ENCODE peak calls at places on chromosomes 7 and 10, in five cellular contexts. C is HCT116; Y is upper lobe of right lung; J is CD8-positive, alpha-beta T cell; E is CD4-positive, CD25-positive, alpha-beta regulatory T cell. H is an unnamed sample.

GRCh38 chr7:106485031-106485551 is 175.9 kb downstream of the CCDC71L start:
- DNase-seq in J (no peak), E (no peak), C (no peak), Y (no peak), H (no peak)

GRCh38 chr7:131722371-131722770 is 165.9 kb upstream of the PODXL start:
- DNase-seq in Y (no peak), J (no peak), E (no peak), C (no peak), H (no peak)

GRCh38 chr10:91034042-91034441 is 113.2 kb upstream of the ANKRD1 start:
- DNase-seq in E (peak), Y (no peak), J (peak), C (no peak), H (no peak)

GRCh38 chr7:105838273-105839141 is 37.9 kb downstream of the ATXN7L1 start:
- DNase-seq in Y (peak), C (no peak), J (no peak), E (no peak), H (no peak)

GRCh38 chr10:132545659-132546367 is 8.2 kb downstream of the INPP5A start:
- DNase-seq in E (no peak), Y (no peak), J (no peak), C (no peak), H (peak)

GRCh38 chr10:132353456-132354355 is 21.7 kb downstream of the LRRC27 start:
- DNase-seq in Y (peak), C (no peak), E (no peak), J (no peak), H (peak)

GRCh38 chr7:110157631-110158362 is 933.1 kb upstream of the LRRN3 start:
- DNase-seq in Y (no peak), J (no peak), E (no peak), C (no peak), H (no peak)

GRCh38 chr10:72074413-72075183 is 13.8 kb downstream of the SPOCK2 start:
- DNase-seq in Y (peak), E (no peak), C (no peak), J (no peak), H (no peak)

GRCh38 chr7:34596887-34597286 is 61.1 kb upstream of the NPSR1 start:
- DNase-seq in E (no peak), C (peak), J (no peak), Y (no peak), H (no peak)

GRCh38 chr10:115402690-115403089 is 309.5 kb downstream of the ATRNL1 start:
- DNase-seq in Y (no peak), C (no peak), E (no peak), J (no peak), H (no peak)

GRCh38 chr7:64581929-64582894 is 19.3 kb upstream of the ZNF680 start:
- DNase-seq in C (no peak), Y (no peak), J (no peak), E (no peak), H (no peak)

GRCh38 chr10:80429521-80429966 is 21.2 kb downstream of the PRXL2A start:
- DNase-seq in J (no peak), Y (peak), E (no peak), C (peak), H (peak)

GRCh38 chr7:114428211-114428610 is 13.6 kb downstream of the FOXP2 start:
- DNase-seq in Y (no peak), C (no peak), J (no peak), E (no peak), H (no peak)

GRCh38 chr10:14389981-14390590 is 59.4 kb upstream of the FRMD4A start:
- DNase-seq in Y (no peak), C (no peak), E (peak), J (no peak), H (no peak)

GRCh38 chr10:125016611-125017202 is 74.8 kb downstream of the ZRANB1 start:
- DNase-seq in Y (no peak), J (no peak), E (no peak), C (no peak), H (peak)

GRCh38 chr7:30815016-30815854 is 44.0 kb downstream of the MINDY4 start:
- DNase-seq in C (no peak), E (no peak), Y (no peak), J (no peak), H (no peak)

GRCh38 chr7:30813466-30813865 is 42.2 kb downstream of the MINDY4 start:
- DNase-seq in Y (no peak), C (no peak), J (no peak), E (no peak), H (no peak)

GRCh38 chr7:30817060-30817770 is 46.0 kb downstream of the MINDY4 start:
- DNase-seq in Y (no peak), J (no peak), E (no peak), C (no peak), H (no peak)

GRCh38 chr7:30812676-30813075 is 41.5 kb downstream of the MINDY4 start:
- DNase-seq in J (no peak), C (no peak), Y (no peak), E (no peak), H (no peak)

DNA sequence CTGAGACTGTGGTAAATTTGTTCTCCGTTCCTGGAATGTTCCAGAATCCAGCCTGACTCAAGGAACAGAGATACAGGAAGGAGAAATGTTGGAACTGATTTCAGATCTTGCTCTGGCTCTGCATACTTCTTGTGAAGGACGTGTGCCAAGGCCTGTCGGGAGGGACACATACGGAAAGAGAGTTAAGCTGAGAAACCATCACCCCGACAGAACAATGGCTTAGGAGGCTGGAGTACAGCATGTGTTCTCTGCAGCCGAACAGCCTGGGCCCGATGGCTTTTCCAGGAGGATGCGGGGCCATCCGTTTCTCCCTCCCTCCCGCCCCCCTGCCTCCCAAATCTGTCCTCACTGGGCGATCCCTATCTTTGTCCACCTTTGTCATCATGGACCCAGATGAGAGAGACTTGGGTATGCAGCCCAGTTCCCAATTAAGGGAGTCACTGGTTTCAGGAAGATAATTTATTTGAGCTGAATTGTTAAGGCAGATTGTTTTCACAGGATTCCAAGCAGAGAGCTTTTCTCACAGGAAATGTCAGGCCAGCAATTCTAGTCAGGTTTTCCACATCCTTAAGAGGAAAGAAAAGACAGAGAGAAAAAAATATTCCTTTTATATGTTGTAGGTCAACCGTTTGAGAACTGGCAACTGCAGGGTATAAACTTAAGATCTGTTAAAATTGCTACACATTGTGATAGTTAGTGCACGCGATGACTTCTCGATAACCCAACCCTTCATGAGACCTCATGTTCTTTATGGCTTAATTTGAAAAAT is 45.3 kb downstream of the MINDY4 start:
- DNase-seq in Y (no peak), E (no peak), J (no peak), C (no peak), H (no peak)
- H3K27ac ChIP-seq in Y (peak), E (no peak), J (no peak), C (no peak), H (no peak)

DNA sequence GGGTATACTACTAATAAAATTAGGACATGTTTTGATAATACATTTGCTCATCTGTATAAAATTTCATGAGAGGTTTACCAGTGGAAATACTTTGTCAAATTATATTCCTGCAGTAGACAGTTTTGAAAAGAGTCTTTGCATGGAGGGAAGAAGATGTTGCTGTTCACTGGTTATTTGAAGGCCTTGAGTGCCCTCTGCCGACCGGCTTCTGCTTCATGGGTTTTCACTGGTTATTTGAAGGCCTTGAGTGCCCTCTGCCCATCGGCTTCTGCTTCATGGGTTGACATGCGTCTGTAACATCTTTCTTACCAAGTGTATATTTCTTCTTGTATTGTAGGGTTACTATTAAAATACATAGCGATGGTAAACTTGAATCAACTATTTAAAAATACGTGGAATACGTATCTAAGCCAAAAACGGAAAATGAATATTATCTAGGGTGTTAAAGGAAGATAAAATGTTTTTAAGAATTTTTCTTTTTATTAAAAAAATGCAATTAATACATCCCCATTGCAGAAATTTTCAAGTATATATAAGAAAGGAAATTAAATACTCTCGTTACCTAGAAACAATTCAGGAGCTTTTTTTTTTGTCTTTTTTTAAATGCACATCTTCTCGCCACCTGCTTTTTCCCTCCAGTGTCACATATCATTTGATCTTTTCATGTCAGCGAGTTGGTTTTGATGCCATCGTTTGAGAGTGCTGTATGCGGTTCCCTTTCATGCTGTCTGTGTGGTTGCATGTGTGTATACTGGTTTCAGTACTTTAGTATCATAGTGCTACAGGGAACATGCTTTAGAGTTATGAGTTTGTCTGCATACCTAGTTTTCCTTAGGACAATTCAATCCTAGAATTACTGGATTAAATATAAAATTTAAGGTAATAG is 73.4 kb downstream of the SHH start:
- DNase-seq in E (peak), Y (peak), J (peak), C (peak), H (peak)
- H3K27ac ChIP-seq in E (no peak), Y (no peak), J (peak), C (no peak), H (no peak)

GRCh38 chr7:1939434-1940401 is 269.6 kb downstream of the ELFN1 start:
- DNase-seq in Y (no peak), J (peak), E (peak), C (no peak), H (peak)
- H3K27ac ChIP-seq in Y (peak), J (peak), E (peak), C (peak), H (no peak)

DNA sequence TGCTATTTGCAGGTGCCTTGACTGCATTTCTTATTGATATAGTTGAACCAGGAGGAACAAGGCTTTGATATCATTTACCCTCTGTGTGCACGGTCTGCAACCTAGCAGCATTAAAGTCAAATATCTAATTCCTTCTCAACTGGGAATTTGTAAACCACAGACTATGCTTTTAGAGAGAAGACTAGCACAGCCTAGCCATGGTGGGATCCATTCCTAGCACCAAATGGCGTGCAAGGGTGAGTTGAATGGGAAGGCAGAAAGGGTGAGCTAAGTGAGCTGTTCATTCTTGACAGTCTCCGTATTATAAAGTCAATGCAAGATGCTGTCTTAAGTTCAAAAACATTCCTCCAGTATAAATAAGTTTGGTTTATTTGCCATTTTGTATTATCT is 2.9 kb downstream of the ZNF365 start:
- DNase-seq in Y (no peak), C (no peak), J (no peak), E (no peak), H (no peak)
- H3K27ac ChIP-seq in Y (no peak), C (no peak), J (no peak), E (no peak), H (no peak)

GRCh38 chr10:8298871-8299570 is 244.5 kb downstream of the GATA3 start:
- DNase-seq in E (no peak), Y (no peak), J (no peak), C (no peak), H (no peak)
- H3K27ac ChIP-seq in E (no peak), Y (no peak), J (no peak), C (no peak), H (no peak)